ENCODE peak calls at places on chromosomes 12 and 14, in four cellular contexts. G is H9, B is IMR-90, T is type B pancreatic cell. X is an unnamed sample.

GRCh38 chr14:61152851-61153364 is 128.2 kb downstream of the TMEM30B start:
- DNase-seq in G (no peak), B (peak; percentile 72), T (no peak), X (no peak)

GRCh38 chr12:79934309-79935020 is 432 bp downstream of the PPP1R12A start:
- DNase-seq in G (peak; percentile 71), B (peak; percentile 36), T (peak; percentile 80), X (no peak)

GRCh38 chr14:31071151-31071550 is 45.0 kb upstream of the STRN3 start:
- DNase-seq in G (no peak), B (no peak), T (no peak), X (no peak)

GRCh38 chr12:110582286-110583136 is 607 bp downstream of the PPTC7 start:
- DNase-seq in G (peak; percentile 58), B (peak; percentile 33), T (peak; percentile 75), X (peak; percentile 63)

GRCh38 chr12:111180830-111181726 is 187.8 kb downstream of the PHETA1 start:
- DNase-seq in G (no peak), B (peak; percentile 4), T (no peak), X (peak; percentile 34)

GRCh38 chr14:69715725-69716482 is 51.0 kb upstream of the SRSF5 start:
- DNase-seq in G (no peak), B (peak; percentile 70), T (no peak), X (no peak)

GRCh38 chr12:71938728-71939385 is at the start of gene TPH2:
- DNase-seq in G (peak; percentile 95), B (peak; percentile 68), T (peak; percentile 86), X (peak; percentile 96)

GRCh38 chr14:100735271-100735670 is 8.6 kb downstream of the DLK1 start:
- DNase-seq in G (peak; percentile 17), B (no peak), T (no peak), X (no peak)

GRCh38 chr14:103746706-103747105 is 31.1 kb downstream of the ZFYVE21 start:
- DNase-seq in G (no peak), B (peak; percentile 58), T (no peak), X (no peak)

GRCh38 chr12:54232790-54233189 is 44.0 kb upstream of the SMUG1 start:
- DNase-seq in G (no peak), B (peak; percentile 66), T (no peak), X (no peak)

GRCh38 chr12:129701536-129702165 is 202.2 kb downstream of the TMEM132D start:
- DNase-seq in G (no peak), B (no peak), T (no peak), X (no peak)

GRCh38 chr14:99188721-99189120 is 83.3 kb downstream of the BCL11B start:
- DNase-seq in G (peak; percentile 77), B (no peak), T (no peak), X (no peak)

GRCh38 chr14:23829736-23830474 is 123.7 kb upstream of the DHRS4 start:
- DNase-seq in G (no peak), B (peak; percentile 82), T (no peak), X (no peak)

GRCh38 chr14:102891111-102891510 is 31.4 kb upstream of the AMN start:
- DNase-seq in G (no peak), B (no peak), T (no peak), X (no peak)

GRCh38 chr12:53960187-53961024 is 5.7 kb downstream of the HOXC12 start:
- DNase-seq in G (no peak), B (no peak), T (no peak), X (no peak)

GRCh38 chr12:109840349-109841073 is 7.3 kb upstream of the TRPV4 start:
- DNase-seq in G (peak; percentile 73), B (no peak), T (no peak), X (peak; percentile 35)

GRCh38 chr14:101962503-101962874 is 1.9 kb upstream of the DYNC1H1 start:
- DNase-seq in G (no peak), B (peak; percentile 93), T (no peak), X (no peak)

GRCh38 chr12:89756100-89756637 is 47.5 kb upstream of the ATP2B1 start:
- DNase-seq in G (no peak), B (no peak), T (no peak), X (no peak)

GRCh38 chr14:69631509-69631908 is 20.1 kb downstream of the SUSD6 start:
- DNase-seq in G (no peak), B (peak; percentile 94), T (no peak), X (no peak)

GRCh38 chr12:65536876-65537661 is 258.6 kb downstream of the MSRB3 start:
- DNase-seq in G (no peak), B (peak; percentile 100), T (no peak), X (no peak)

GRCh38 chr12:17992002-17992656 is 97.9 kb downstream of the RERGL start:
- DNase-seq in G (no peak), B (peak; percentile 7), T (no peak), X (peak; percentile 52)

GRCh38 chr14:103731481-103731880 is 15.9 kb downstream of the ZFYVE21 start:
- DNase-seq in G (no peak), B (no peak), T (no peak), X (no peak)

GRCh38 chr14:39175445-39176262 is 600 bp downstream of the PNN start:
- DNase-seq in G (peak; percentile 41), B (peak; percentile 21), T (peak; percentile 75), X (peak; percentile 63)

GRCh38 chr12:26719852-26720251 is 113.1 kb downstream of the ITPR2 start:
- DNase-seq in G (no peak), B (no peak), T (no peak), X (no peak)
- TF ChIP-seq CTCF in G (peak; percentile 41), B (peak; percentile 23), T (peak; percentile 62), X (peak; percentile 23)

DNA sequence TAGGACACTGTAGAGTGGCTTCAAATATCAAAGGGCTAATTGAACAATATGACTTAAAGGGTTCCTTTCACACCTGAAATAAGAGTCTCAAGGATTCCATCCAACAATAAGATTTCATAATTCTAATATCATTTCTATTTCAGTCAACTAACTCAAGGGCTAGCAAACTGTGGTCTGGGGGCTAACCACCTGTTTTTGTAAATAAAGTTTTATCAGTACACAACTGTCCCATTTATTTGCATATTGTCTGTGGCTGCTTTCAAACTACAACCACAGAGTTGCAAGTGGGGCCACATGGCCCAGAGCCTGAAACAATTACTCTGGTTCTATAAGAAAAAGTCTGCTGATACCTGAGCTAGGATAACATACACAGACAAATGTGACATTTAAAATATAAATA is 29.1 kb downstream of the MED13L start:
- DNase-seq in G (no peak), B (no peak), T (no peak), X (no peak)
- TF ChIP-seq CTCF in G (no peak), B (no peak), T (no peak), X (no peak)

DNA sequence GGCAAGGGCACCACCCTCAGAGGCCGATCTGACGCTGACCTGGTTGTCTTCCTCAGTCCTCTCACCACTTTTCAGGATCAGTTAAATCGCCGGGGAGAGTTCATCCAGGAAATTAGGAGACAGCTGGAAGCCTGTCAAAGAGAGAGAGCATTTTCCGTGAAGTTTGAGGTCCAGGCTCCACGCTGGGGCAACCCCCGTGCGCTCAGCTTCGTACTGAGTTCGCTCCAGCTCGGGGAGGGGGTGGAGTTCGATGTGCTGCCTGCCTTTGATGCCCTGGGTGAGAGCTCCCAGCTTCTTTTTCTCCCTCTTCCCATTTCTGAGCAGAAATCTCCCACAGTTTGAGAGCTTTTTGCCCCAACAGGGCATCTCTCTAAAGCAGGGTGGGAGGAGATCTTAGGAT is 1.8 kb downstream of the OAS1 start:
- DNase-seq in G (no peak), B (no peak), T (peak; percentile 39), X (no peak)
- TF ChIP-seq CTCF in G (no peak), B (no peak), T (no peak), X (no peak)

GRCh38 chr12:104439137-104439536 is 17.6 kb upstream of the CHST11 start:
- DNase-seq in G (no peak), B (no peak), T (no peak), X (no peak)

GRCh38 chr12:104435175-104435574 is 21.6 kb upstream of the CHST11 start:
- DNase-seq in G (no peak), B (no peak), T (no peak), X (no peak)

GRCh38 chr12:104438134-104438533 is 18.6 kb upstream of the CHST11 start:
- DNase-seq in G (no peak), B (no peak), T (no peak), X (no peak)

GRCh38 chr12:104435765-104436164 is 21.0 kb upstream of the CHST11 start:
- DNase-seq in G (no peak), B (no peak), T (no peak), X (no peak)

GRCh38 chr12:104436790-104437189 is 20.0 kb upstream of the CHST11 start:
- DNase-seq in G (no peak), B (no peak), T (no peak), X (no peak)
- TF ChIP-seq CTCF in G (no peak), B (no peak), T (no peak), X (no peak)

GRCh38 chr14:105065280-105066228 is at the start of gene GPR132:
- DNase-seq in G (peak; percentile 28), B (no peak), T (no peak), X (no peak)
- TF ChIP-seq CTCF in G (no peak), B (no peak), T (no peak), X (no peak)

DNA sequence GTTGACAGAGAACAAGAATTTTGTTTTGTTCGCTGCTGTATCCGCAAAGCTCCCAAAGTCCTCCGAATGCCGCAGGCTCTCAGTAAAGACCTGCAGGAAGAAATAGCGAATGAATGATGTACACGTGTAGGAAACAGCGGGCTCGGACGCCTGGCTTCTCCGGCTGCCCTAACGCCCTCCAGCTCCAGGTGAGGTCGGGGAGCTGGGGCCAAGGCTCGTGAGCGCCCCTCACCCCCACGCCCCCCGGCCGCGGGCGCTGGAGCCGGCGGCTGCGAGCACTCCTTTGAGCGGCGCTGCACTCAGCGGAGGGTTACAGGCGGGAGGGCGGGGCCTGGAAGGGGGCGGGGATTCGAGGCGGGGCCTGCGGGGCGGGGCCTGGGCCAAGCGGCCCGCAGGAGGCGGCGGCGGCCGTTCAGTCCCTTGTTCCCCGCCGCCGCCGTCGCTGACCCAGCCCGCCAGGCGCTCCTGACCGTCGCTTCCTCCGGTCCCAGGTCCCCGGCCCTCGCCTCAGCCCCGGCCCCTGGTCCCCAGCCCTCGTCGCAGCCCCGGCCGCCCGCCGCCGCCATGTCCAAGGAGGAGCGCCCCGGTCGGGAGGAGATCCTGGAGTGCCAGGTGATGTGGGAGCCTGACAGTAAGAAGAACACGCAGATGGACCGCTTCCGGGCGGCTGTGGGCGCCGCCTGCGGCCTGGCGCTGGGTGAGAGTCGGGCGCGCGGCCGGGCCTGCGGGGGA is at the start of gene AACS:
- DNase-seq in G (peak; percentile 93), B (peak; percentile 64), T (peak; percentile 82), X (peak; percentile 91)
- TF ChIP-seq CTCF in G (no peak), B (no peak), T (no peak), X (no peak)

DNA sequence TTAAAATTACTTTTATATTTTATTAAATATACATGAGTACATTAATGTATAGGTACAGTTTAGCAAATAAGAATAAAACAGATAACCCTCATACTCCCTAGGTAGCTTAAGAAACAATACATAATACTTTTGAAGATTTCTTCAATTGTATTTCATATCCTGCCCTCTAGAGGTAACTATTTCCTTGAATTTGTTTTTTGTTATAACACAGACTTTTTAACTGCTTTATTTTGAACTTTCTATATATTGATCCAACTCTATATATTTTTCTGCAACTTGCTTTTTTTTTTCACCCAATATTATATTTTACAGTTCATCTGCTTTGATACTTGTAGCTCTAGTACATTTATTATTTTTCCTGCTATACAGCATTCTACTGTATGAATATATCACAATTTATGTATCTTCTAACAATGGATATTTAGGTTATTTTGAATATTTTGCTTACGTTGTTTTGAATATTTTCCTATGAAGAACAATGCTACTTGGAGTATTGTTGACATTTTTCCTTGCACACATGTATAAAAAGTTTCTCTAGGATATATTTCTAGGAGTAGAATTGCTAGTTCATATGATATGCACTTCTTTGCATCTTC is 72.8 kb upstream of the ABCD2 start:
- DNase-seq in G (no peak), B (no peak), T (no peak), X (no peak)
- TF ChIP-seq CTCF in G (peak; percentile 61), B (peak; percentile 17), T (peak; percentile 65), X (peak; percentile 32)